ENCODE peak calls at places on chromosomes 13 and 19, in five cellular contexts. T is pancreas, V is foreskin keratinocyte, Q is brain microvascular endothelial cell, J is Peyer's patch. S is an unnamed sample.

GRCh38 chr13:73370066-73370465 is 311.3 kb downstream of the KLF5 start:
- DNase-seq in T (no peak), V (no peak), Q (no peak), J (no peak), S (no peak)

GRCh38 chr13:24124789-24125476 is 35.6 kb upstream of the SPATA13 start:
- DNase-seq in T (no peak), V (no peak), Q (no peak), J (no peak), S (no peak)

GRCh38 chr13:90055121-90055520 is 1292.4 kb upstream of the MIR17HG start:
- DNase-seq in T (no peak), V (peak; percentile 40), Q (no peak), J (no peak), S (peak; percentile 63)

GRCh38 chr19:39175564-39175963 is 21.2 kb upstream of the NCCRP1 start:
- DNase-seq in T (no peak), V (no peak), Q (no peak), J (no peak), S (no peak)

GRCh38 chr13:80133631-80134083 is 207.3 kb downstream of the SPRY2 start:
- DNase-seq in T (no peak), V (no peak), Q (no peak), J (no peak), S (no peak)

GRCh38 chr13:36919833-36920611 is at the start of gene SMAD9:
- DNase-seq in T (peak; percentile 76), V (no peak), Q (peak; percentile 48), J (peak; percentile 61), S (no peak)

GRCh38 chr19:14361824-14362223 is 19.4 kb upstream of the ADGRE5 start:
- DNase-seq in T (no peak), V (no peak), Q (no peak), J (peak; percentile 55), S (no peak)

GRCh38 chr19:19426216-19426615 is 20.7 kb downstream of the GATAD2A start:
- DNase-seq in T (no peak), V (no peak), Q (no peak), J (no peak), S (no peak)

GRCh38 chr19:11023635-11024168 is 62.9 kb downstream of the SMARCA4 start:
- DNase-seq in T (no peak), V (no peak), Q (no peak), J (no peak), S (no peak)

GRCh38 chr13:110436276-110436675 is 125.2 kb downstream of the RAB20 start:
- DNase-seq in T (no peak), V (no peak), Q (peak; percentile 79), J (no peak), S (no peak)

GRCh38 chr13:21435710-21436151 is 23.4 kb downstream of the ZDHHC20 start:
- DNase-seq in T (peak; percentile 37), V (peak; percentile 64), Q (peak; percentile 84), J (peak; percentile 80), S (peak; percentile 81)
- H3K27ac ChIP-seq in T (peak overlapping the region; percentile 44), V (peak overlapping the region; percentile 34), Q (peak overlapping the region; percentile 26), J (peak overlapping the region; percentile 36), S (peak overlapping the region; percentile 63)

GRCh38 chr19:16041571-16042386 is 34.5 kb upstream of the TPM4 start:
- DNase-seq in T (peak; percentile 86), V (no peak), Q (peak; percentile 62), J (peak; percentile 92), S (no peak)
- H3K27ac ChIP-seq in T (no peak overlapping the region), V (no peak overlapping the region), Q (no peak overlapping the region), J (no peak overlapping the region), S (no peak overlapping the region)

GRCh38 chr13:32136716-32137115 is 105.1 kb downstream of the FRY start:
- DNase-seq in T (no peak), V (no peak), Q (no peak), J (no peak), S (no peak)

GRCh38 chr13:32136061-32136460 is 104.5 kb downstream of the FRY start:
- DNase-seq in T (no peak), V (no peak), Q (no peak), J (no peak), S (no peak)

GRCh38 chr13:32135655-32136054 is 104.1 kb downstream of the FRY start:
- DNase-seq in T (no peak), V (no peak), Q (peak; percentile 47), J (no peak), S (no peak)

GRCh38 chr13:32134241-32134801 is 102.7 kb downstream of the FRY start:
- DNase-seq in T (no peak), V (peak; percentile 11), Q (no peak), J (no peak), S (peak; percentile 20)

DNA sequence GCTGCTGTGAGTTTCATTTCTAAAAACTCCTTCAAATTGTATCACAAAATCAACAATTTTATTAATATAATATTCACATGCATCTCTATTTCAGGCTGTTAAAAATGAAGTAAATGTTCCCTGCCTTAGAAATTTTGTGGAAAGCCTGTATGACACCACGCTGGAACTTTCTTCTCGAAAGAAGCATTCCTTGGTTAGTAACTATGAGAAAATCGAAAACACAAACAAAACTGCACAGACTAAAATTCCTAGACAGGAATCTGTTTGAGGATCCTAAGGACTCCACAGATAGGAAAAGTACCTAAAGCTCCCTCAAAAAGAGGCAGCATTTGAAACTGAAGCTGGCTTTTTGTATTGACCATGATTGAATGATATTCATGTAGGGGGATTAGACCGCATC is 103.4 kb downstream of the FRY start:
- DNase-seq in T (no peak), V (no peak), Q (no peak), J (no peak), S (no peak)
- H3K27ac ChIP-seq in T (no peak overlapping the region), V (no peak overlapping the region), Q (peak overlapping the region; percentile 54), J (no peak overlapping the region), S (no peak overlapping the region)

GRCh38 chr13:93603043-93603442 is 376.4 kb downstream of the GPC6 start:
- DNase-seq in T (no peak), V (peak; percentile 72), Q (peak; percentile 80), J (no peak), S (peak; percentile 41)
- H3K27ac ChIP-seq in T (no peak overlapping the region), V (no peak overlapping the region), Q (no peak overlapping the region), J (no peak overlapping the region), S (peak overlapping the region; percentile 16)

GRCh38 chr19:37594064-37594981 is at the start of the genes ZNF540 and ZNF571:
- DNase-seq in T (peak; percentile 94), V (peak; percentile 94), Q (peak; percentile 95), J (peak; percentile 98), S (peak; percentile 95)
- H3K27ac ChIP-seq in T (peak within 1 kb of the TSS; percentile 89), V (peak within 1 kb of the TSS; percentile 21), Q (peak within 1 kb of the TSS; percentile 73), J (peak within 1 kb of the TSS; percentile 90), S (peak within 1 kb of the TSS; percentile 92)

GRCh38 chr19:16209266-16209665 is 11.6 kb downstream of the AP1M1 start:
- DNase-seq in T (no peak), V (no peak), Q (no peak), J (peak; percentile 2), S (no peak)
- H3K27ac ChIP-seq in T (no peak overlapping the region), V (no peak overlapping the region), Q (no peak overlapping the region), J (no peak overlapping the region), S (no peak overlapping the region)

GRCh38 chr13:28719656-28720055 is 886 bp upstream of the SLC46A3 start:
- DNase-seq in T (no peak), V (peak; percentile 94), Q (peak; percentile 89), J (no peak), S (no peak)

GRCh38 chr13:28718186-28718537 is 608 bp downstream of the SLC46A3 start:
- DNase-seq in T (no peak), V (no peak), Q (no peak), J (no peak), S (no peak)

GRCh38 chr13:28717170-28717569 is 1.6 kb downstream of the SLC46A3 start:
- DNase-seq in T (no peak), V (no peak), Q (no peak), J (no peak), S (no peak)

GRCh38 chr13:28718538-28719226 is at the start of gene SLC46A3:
- DNase-seq in T (peak; percentile 97), V (peak; percentile 88), Q (peak; percentile 100), J (peak; percentile 99), S (peak; percentile 68)

DNA sequence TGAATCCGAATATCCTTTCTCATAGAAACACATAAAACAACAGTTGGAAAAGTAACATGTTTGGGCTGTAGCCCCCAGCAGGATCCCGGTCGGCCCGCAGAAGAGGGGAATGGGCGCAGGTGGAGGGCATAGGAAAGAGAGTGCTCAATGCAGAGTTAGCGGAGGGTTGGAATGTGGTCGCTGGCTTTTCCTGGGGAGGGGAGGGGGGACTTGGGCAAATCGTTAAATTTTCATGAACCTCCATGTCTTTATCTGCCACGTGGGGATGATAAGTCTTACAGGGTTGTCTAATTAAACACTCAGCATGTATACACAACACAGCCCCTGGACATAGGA is 425 bp upstream of the SLC46A3 start:
- DNase-seq in T (no peak), V (no peak), Q (no peak), J (no peak), S (no peak)
- H3K27ac ChIP-seq in T (no peak overlapping the region), V (peak overlapping the region; percentile 83), Q (peak overlapping the region; percentile 90), J (peak overlapping the region; percentile 90), S (no peak overlapping the region)

GRCh38 chr13:113935081-113935511 is 38.8 kb downstream of the C13orf46 start:
- DNase-seq in T (no peak), V (no peak), Q (no peak), J (peak; percentile 38), S (no peak)

GRCh38 chr13:113935523-113935922 is 38.4 kb downstream of the C13orf46 start:
- DNase-seq in T (no peak), V (no peak), Q (no peak), J (peak; percentile 36), S (no peak)

GRCh38 chr13:113936166-113936565 is 37.7 kb downstream of the C13orf46 start:
- DNase-seq in T (no peak), V (no peak), Q (no peak), J (peak; percentile 24), S (no peak)

GRCh38 chr13:113933901-113934300 is 40.0 kb downstream of the C13orf46 start:
- DNase-seq in T (no peak), V (no peak), Q (no peak), J (peak; percentile 26), S (no peak)

GRCh38 chr13:113934576-113934975 is 39.3 kb downstream of the C13orf46 start:
- DNase-seq in T (no peak), V (no peak), Q (no peak), J (peak; percentile 39), S (no peak)
- H3K27ac ChIP-seq in T (no peak overlapping the region), V (no peak overlapping the region), Q (no peak overlapping the region), J (no peak overlapping the region), S (no peak overlapping the region)

S was measured in epithelial cell of prostate.